ENCODE peak calls at places on chromosomes 7 and 10, in four cellular contexts. N is K562, K is GM12878, Q is HepG2. U is an unnamed sample.

GRCh38 chr7:156993021-156993924 is 17.2 kb downstream of the MNX1 start:
- DNase-seq in K (no peak), N (no peak), Q (no peak), U (no peak)

GRCh38 chr10:132912685-132913558 is 29.4 kb downstream of the CFAP46 start:
- DNase-seq in N (no peak), K (no peak), Q (no peak), U (no peak)

GRCh38 chr7:2080069-2080405 is 152.7 kb downstream of the MAD1L1 start:
- DNase-seq in Q (no peak), K (no peak), N (no peak), U (no peak)

GRCh38 chr10:103504181-103504783 is 10.8 kb downstream of the NEURL1 start:
- DNase-seq in K (peak), Q (peak), N (peak), U (peak)

GRCh38 chr7:100099452-100099851 is 1.7 kb downstream of the MCM7 start:
- DNase-seq in N (no peak), Q (no peak), K (no peak), U (no peak)

GRCh38 chr10:61761825-61762217 is 99.1 kb downstream of the CABCOCO1 start:
- DNase-seq in N (no peak), K (no peak), Q (no peak), U (no peak)

GRCh38 chr10:86449926-86450558 is 71.5 kb downstream of the WAPL start:
- DNase-seq in N (no peak), Q (no peak), K (no peak), U (no peak)

GRCh38 chr10:124025638-124026336 is 67.6 kb downstream of the CHST15 start:
- DNase-seq in Q (peak), N (peak), K (no peak), U (peak)

GRCh38 chr7:48587475-48587874 is 336.9 kb upstream of the CDC14C start:
- DNase-seq in Q (no peak), K (no peak), N (no peak), U (no peak)

GRCh38 chr7:132354527-132354926 is 221.7 kb downstream of the PLXNA4 start:
- DNase-seq in N (no peak), Q (no peak), K (no peak), U (no peak)

GRCh38 chr10:11397077-11397476 is 214.4 kb downstream of the USP6NL start:
- DNase-seq in Q (no peak), K (no peak), N (no peak), U (no peak)

GRCh38 chr10:74889662-74889998 is 63.2 kb downstream of the KAT6B start:
- DNase-seq in Q (no peak), K (no peak), N (no peak), U (no peak)

GRCh38 chr10:52420656-52421055 is 106.6 kb downstream of the DKK1 start:
- DNase-seq in N (no peak), K (no peak), Q (no peak), U (no peak)

GRCh38 chr7:16742547-16742946 is 11.0 kb upstream of the TSPAN13 start:
- DNase-seq in N (peak), Q (no peak), K (no peak), U (no peak)

GRCh38 chr7:22582860-22583640 is 83.1 kb upstream of the STEAP1B start:
- DNase-seq in Q (no peak), K (no peak), N (no peak), U (peak)

GRCh38 chr7:78345293-78345692 is 546.7 kb downstream of the PHTF2 start:
- DNase-seq in Q (no peak), K (no peak), N (peak), U (no peak)

GRCh38 chr7:138352570-138353461 is 107.2 kb upstream of the TRIM24 start:
- DNase-seq in K (no peak), Q (peak), N (peak), U (peak)

GRCh38 chr10:48551796-48552591 is 52.9 kb downstream of the ARHGAP22 start:
- DNase-seq in N (peak), Q (no peak), K (no peak), U (peak)

GRCh38 chr7:71710442-71710841 is 578.5 kb downstream of the GALNT17 start:
- DNase-seq in Q (no peak), K (no peak), N (no peak), U (no peak)

GRCh38 chr10:102791754-102792153 is 45.5 kb downstream of the CYP17A1 start:
- DNase-seq in N (no peak), K (no peak), Q (no peak), U (no peak)

GRCh38 chr7:4882169-4882741 is 1.3 kb downstream of the RADIL start:
- DNase-seq in Q (no peak), N (peak), K (no peak), U (no peak)

GRCh38 chr10:29585488-29585976 is 49.2 kb downstream of the SVIL start:
- DNase-seq in N (no peak), K (no peak), Q (no peak), U (peak)

GRCh38 chr10:51297438-51297837 is 223.2 kb downstream of the PRKG1 start:
- DNase-seq in N (no peak), K (no peak), Q (no peak), U (no peak)

GRCh38 chr7:143176128-143176527 is 7.1 kb upstream of the TAS2R39 start:
- DNase-seq in K (no peak), Q (no peak), N (no peak), U (no peak)

GRCh38 chr7:31071316-31071715 is 19.2 kb downstream of the ADCYAP1R1 start:
- DNase-seq in N (no peak), Q (no peak), K (no peak), U (no peak)

GRCh38 chr7:12635830-12636229 is 51.6 kb upstream of the ARL4A start:
- DNase-seq in K (peak), Q (no peak), N (no peak), U (no peak)

GRCh38 chr10:75530337-75530736 is 98.9 kb downstream of the LRMDA start:
- DNase-seq in Q (no peak), N (no peak), K (no peak), U (peak)

GRCh38 chr7:122885583-122886356 is 490 bp downstream of the CADPS2 start:
- DNase-seq in Q (peak), N (peak), K (no peak), U (peak)

GRCh38 chr7:22565315-22565811 is 65.4 kb upstream of the STEAP1B start:
- DNase-seq in Q (no peak), K (peak), N (peak), U (no peak)

GRCh38 chr10:121511943-121512342 is 86.3 kb downstream of the FGFR2 start:
- DNase-seq in Q (peak), K (no peak), N (no peak), U (no peak)

GRCh38 chr7:80095545-80095944 is 39.1 kb upstream of the GNAI1 start:
- DNase-seq in Q (no peak), N (no peak), K (no peak), U (no peak)

GRCh38 chr7:6320791-6321190 is 48.4 kb upstream of the CYTH3 start:
- DNase-seq in K (no peak), N (no peak), Q (no peak), U (no peak)

GRCh38 chr10:104638861-104639594 is 2.1 kb upstream of the SORCS3 start:
- DNase-seq in N (peak), K (no peak), Q (no peak), U (peak)

GRCh38 chr10:5968037-5968680 is 9.2 kb downstream of the IL15RA start:
- DNase-seq in N (no peak), K (no peak), Q (no peak), U (peak)

GRCh38 chr10:69009360-69009759 is 20.8 kb downstream of the KIFBP start:
- DNase-seq in K (no peak), Q (no peak), N (no peak), U (no peak)

GRCh38 chr7:121049897-121050296 is 61.4 kb downstream of the CPED1 start:
- DNase-seq in N (no peak), K (no peak), Q (no peak), U (no peak)

DNA sequence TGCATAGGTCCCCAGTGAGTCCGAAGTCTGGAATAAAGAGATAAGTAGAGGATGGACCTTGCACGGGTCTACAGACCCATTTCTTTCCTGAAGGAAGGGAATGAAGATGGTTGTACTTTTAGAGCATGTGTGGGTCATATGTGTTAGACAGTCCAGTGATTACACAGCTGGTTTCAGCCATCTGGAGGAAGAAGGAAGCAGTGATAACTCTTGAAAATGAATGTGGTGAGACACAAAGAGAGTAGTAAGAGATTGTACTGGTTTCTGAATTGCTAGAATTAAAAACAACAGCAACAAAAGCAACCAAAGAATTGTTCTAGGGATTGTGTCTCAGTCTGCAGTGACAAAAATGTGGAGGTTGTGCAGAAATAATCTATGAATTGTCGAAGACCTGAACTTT is 258.9 kb downstream of the SUGCT start:
- DNase-seq in Q (no peak), K (no peak), N (no peak), U (no peak)
- TF ChIP-seq HDAC2 in Q (no peak), K (no peak), N (no peak), U (no peak)

DNA sequence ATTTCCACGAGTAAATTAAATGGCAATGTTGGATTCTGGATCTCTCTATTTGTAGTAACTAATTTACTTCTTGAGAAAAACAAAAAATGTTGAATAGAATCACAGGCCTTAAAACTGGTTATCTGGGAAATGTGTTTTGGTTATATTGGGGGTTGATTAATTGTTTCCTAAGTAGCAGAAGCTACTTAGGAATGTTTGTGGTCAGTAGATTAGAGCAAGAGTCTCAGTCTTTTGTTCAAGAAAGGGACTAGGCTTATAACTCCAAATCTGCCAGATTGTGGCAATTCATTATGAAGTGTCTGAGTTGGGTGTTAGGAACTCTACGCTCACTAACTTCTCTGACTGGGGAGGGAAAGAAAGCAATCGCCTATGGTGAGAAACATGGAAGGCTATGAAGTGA is 244.3 kb upstream of the PHYHIPL start:
- DNase-seq in Q (no peak), N (no peak), K (no peak), U (no peak)
- TF ChIP-seq ESRRA in Q (no peak), N (no peak), K (no peak), U (no peak)

DNA sequence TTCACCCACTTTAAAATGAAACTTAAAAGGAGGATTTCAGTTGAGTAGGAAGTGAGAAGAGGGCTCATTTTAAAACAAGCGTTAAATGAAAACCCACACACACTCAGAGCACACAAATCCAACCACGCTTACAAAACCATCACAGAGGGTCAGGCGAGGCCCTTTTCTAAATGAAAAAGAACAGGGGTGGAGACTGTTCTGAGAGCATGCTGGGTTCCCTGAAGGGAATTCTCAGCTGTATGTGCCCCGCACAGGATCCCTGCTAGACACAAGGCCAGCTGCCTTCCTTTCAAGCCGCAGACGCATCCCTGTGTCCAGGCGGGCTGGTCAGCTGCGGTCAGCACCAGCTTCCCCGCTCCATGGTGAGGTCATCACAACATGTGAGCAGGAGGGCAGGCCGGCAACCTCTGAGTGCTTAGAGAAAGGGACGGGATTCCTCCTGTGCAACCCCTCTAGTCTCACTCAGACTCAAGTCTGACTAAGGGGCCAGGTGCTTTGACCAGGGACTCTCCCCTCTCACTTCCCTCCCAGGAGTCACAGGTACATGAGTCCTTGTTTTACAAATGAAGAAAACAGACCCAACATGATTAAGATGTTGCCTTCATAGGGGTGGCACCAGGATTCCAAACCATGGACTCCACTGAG is 111.9 kb downstream of the EGFR start:
- DNase-seq in Q (no peak), N (no peak), K (no peak), U (no peak)
- TF ChIP-seq HDAC2 in Q (no peak), N (no peak), K (no peak), U (no peak)

DNA sequence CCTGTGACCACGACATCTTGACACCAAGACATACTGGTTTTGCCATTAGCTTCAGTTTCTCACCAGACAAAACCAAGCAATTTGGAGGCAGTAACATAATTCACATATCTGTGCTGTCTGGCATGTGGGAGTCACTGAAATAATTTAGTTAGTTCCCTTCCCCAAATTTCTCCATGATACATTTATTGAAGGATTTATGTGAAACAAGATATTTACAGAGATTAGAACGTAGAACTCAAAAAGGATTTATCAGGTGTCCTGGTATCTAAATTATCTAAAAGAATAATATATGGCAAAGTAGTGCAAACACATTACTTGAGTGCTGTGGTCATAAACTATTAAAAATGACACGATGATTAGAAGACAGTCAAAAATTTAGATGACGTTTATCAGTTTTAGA is 98.7 kb downstream of the ETV1 start:
- DNase-seq in N (no peak), Q (no peak), K (no peak), U (no peak)
- TF ChIP-seq ESRRA in N (no peak), Q (no peak), K (no peak), U (no peak)

DNA sequence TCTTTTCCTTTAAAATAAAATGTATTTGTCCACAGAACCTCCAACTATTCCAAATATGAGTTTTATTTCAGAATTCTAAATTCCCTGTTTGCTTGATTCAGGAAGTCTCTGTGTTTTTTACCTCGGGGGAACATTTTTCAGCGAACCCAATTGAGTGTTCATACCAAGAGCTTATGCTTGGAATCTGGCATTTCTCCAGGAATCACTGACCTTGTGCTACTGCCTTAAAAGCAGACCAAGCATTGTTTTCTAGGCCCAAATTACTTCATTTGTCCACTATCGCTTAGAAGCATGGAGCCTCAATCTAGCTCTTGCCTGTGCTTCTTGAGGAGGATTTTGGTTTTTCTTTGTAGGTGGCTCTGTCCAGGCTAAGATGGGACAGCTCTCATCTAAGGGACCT is 59.4 kb downstream of the EBLN1 start:
- DNase-seq in K (no peak), Q (no peak), N (peak), U (no peak)
- TF ChIP-seq HDAC2 in K (no peak), Q (no peak), N (no peak), U (no peak)